ENCODE peak calls at places on chromosomes 16 and 17, in nine cellular contexts. C, L, Y, B, Q, J, A, S and R are unnamed samples. For H3K27me3, the result is how much of the 10 kb centered on the place peaks cover.

GRCh38 chr17:21042434-21043295 is at the start of gene USP22:
- DNase-seq in L (no peak), J (peak), Y (no peak), Q (peak), C (no peak), A (peak), B (no peak), S (peak), R (peak)

GRCh38 chr17:35169964-35170363 is 22.3 kb downstream of the UNC45B start:
- DNase-seq in J (no peak), Q (no peak), A (no peak), S (no peak), B (no peak), C (no peak), L (no peak), Y (no peak), R (no peak)

GRCh38 chr17:78127888-78128615 is 503 bp downstream of the TMC6 start:
- DNase-seq in Y (no peak), Q (peak), L (no peak), C (no peak), S (no peak), B (no peak), A (no peak), J (no peak), R (peak)

GRCh38 chr17:59754547-59754946 is 47.1 kb downstream of the VMP1 start:
- DNase-seq in A (peak), J (no peak), Q (no peak), C (peak), S (peak), L (peak), Y (no peak), B (no peak), R (no peak)

GRCh38 chr17:47615766-47616424 is 33.8 kb upstream of the KPNB1 start:
- DNase-seq in L (peak), J (no peak), A (no peak), C (peak), S (peak), B (no peak), Y (no peak), Q (no peak), R (peak)

GRCh38 chr17:15502315-15503112 is 35.1 kb upstream of the CDRT4 start:
- DNase-seq in Y (peak), J (peak), B (peak), L (peak), C (peak), Q (peak), A (peak), S (peak), R (peak)

GRCh38 chr16:20763461-20764232 is at the start of gene ACSM3:
- DNase-seq in A (peak), L (peak), B (peak), Y (peak), J (no peak), S (peak), Q (no peak), C (peak), R (peak)

GRCh38 chr17:48441862-48442261 is 11.8 kb upstream of the SKAP1 start:
- DNase-seq in C (no peak), Y (no peak), A (no peak), S (no peak), J (no peak), Q (no peak), B (no peak), L (no peak), R (no peak)

GRCh38 chr17:64572682-64573154 is 65.9 kb downstream of the CEP95 start:
- DNase-seq in C (peak), S (peak), B (no peak), Y (no peak), J (no peak), L (peak), A (no peak), Q (no peak), R (no peak)

GRCh38 chr16:55640714-55641327 is 15.0 kb upstream of the SLC6A2 start:
- DNase-seq in Y (no peak), A (no peak), J (no peak), B (no peak), Q (no peak), L (no peak), C (no peak), S (no peak), R (no peak)

GRCh38 chr16:21708533-21709115 is 44.9 kb downstream of the OTOA start:
- DNase-seq in B (peak), L (peak), A (peak), Q (no peak), S (peak), C (peak), J (peak), Y (peak), R (peak)

GRCh38 chr17:75406222-75406615 is 741 bp upstream of the GRB2 start:
- DNase-seq in B (no peak), Y (no peak), J (no peak), A (no peak), Q (no peak), C (no peak), S (no peak), L (peak), R (no peak)

GRCh38 chr16:51968756-51969155 is 578.2 kb downstream of the TOX3 start:
- DNase-seq in Q (no peak), C (peak), Y (no peak), J (no peak), B (no peak), A (no peak), L (no peak), S (no peak), R (no peak)

GRCh38 chr16:88701541-88702363 is 4.5 kb downstream of the RNF166 start:
- DNase-seq in S (no peak), Q (no peak), B (no peak), J (no peak), C (no peak), Y (no peak), A (peak), L (no peak), R (no peak)

GRCh38 chr16:31477220-31478216 is 5.4 kb upstream of the SLC5A2 start:
- DNase-seq in Y (peak), A (peak), C (no peak), Q (peak), B (no peak), J (peak), S (peak), L (no peak), R (peak)

GRCh38 chr17:42132941-42133340 is 10.3 kb downstream of the HSPB9 start:
- DNase-seq in Y (peak), B (no peak), C (peak), Q (peak), A (no peak), L (peak), J (peak), S (no peak), R (no peak)

GRCh38 chr17:72602517-72603345 is 481.9 kb downstream of the SOX9 start:
- DNase-seq in Y (no peak), A (no peak), B (no peak), J (peak), C (peak), L (peak), S (peak), Q (peak), R (peak)

GRCh38 chr17:73669771-73670170 is 25.5 kb upstream of the SDK2 start:
- DNase-seq in L (no peak), Y (no peak), C (no peak), J (no peak), B (no peak), Q (no peak), S (no peak), A (no peak), R (no peak)

GRCh38 chr16:48817032-48817431 is 207.1 kb upstream of the N4BP1 start:
- DNase-seq in J (no peak), Y (no peak), C (no peak), S (no peak), L (no peak), A (no peak), Q (no peak), B (no peak), R (no peak)

GRCh38 chr17:9116861-9117568 is 95.7 kb downstream of the NTN1 start:
- DNase-seq in Y (no peak), S (no peak), B (no peak), L (no peak), J (no peak), Q (no peak), C (no peak), A (no peak), R (peak)

GRCh38 chr17:50649042-50649908 is 14.6 kb downstream of the ABCC3 start:
- DNase-seq in Y (no peak), J (no peak), B (no peak), C (peak), L (no peak), Q (no peak), A (no peak), S (no peak), R (no peak)

GRCh38 chr17:73697872-73698271 is 53.6 kb upstream of the SDK2 start:
- DNase-seq in Y (no peak), S (peak), C (no peak), B (no peak), J (no peak), A (no peak), Q (no peak), L (no peak), R (peak)

GRCh38 chr17:73952498-73953205 is 250.8 kb upstream of the RPL38 start:
- DNase-seq in A (peak), B (no peak), Y (no peak), C (no peak), J (peak), S (peak), Q (peak), L (peak), R (peak)

GRCh38 chr17:18038149-18038850 is 668 bp downstream of the ATPAF2 start:
- DNase-seq in A (no peak), Q (no peak), L (no peak), B (no peak), Y (no peak), S (peak), C (no peak), J (no peak), R (peak)

GRCh38 chr16:12535535-12536411 is 267.9 kb downstream of the CPPED1 start:
- DNase-seq in S (peak), Q (no peak), J (no peak), B (no peak), A (no peak), C (no peak), L (peak), Y (no peak), R (peak)

DNA sequence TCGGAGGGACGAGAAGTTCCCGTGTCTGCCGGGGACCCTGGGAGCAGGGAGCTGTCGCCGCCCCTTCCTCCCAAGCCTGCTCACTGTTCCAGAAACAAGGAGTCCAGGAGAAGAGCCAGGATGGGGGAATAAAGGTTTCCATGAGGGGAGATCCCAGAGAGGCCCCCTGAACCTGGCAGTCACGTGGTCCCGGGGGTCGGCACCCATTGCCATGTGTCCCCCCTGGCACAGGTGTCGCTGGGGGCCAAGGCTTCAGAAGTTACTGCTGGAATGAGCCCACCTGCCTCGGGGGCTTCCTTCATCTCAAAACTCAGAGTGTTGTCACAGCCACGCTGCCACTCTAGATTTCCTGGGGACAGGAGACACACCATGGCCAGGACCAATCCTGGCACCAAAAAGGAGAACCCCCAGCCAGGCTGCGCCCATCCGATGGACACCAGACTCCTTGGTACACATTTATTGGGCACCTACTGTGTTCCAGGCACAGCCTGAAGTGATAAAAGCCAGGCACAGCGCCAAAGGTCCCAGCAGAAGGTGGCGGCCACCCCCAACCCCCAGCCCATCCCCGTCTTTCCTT is 19.7 kb downstream of the RBFOX3 start:
- DNase-seq in C (no peak), Y (no peak), B (no peak), A (no peak), J (no peak), Q (peak), S (no peak), L (no peak), R (no peak)
- H3K27me3 ChIP-seq in C (under half), Y (under half), B (under half), A (under half), J (under half), Q (half or more), S (under half), L (under half), R (under half)

DNA sequence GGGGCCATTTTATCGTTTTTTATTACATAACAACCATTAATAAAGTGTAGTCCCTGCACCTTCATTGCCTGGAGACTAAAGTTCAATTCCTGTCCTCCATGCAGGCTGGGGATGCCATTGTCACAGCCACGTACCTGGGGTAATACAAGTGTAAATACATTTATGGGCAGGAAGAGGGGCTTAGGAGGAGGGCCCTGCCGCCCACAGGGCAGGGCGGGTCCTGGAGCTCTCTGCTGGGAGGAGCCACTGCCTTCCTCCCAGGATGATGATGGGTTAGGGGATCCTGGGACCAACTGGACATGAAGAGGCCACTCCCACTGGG is 44.0 kb upstream of the SLC38A10 start:
- DNase-seq in B (no peak), Q (no peak), J (no peak), L (no peak), C (no peak), S (peak), Y (no peak), A (no peak), R (peak)
- H3K27me3 ChIP-seq in B (under half), Q (under half), J (under half), L (under half), C (under half), S (under half), Y (under half), A (under half), R (under half)

GRCh38 chr16:86492267-86492960 is 17.9 kb upstream of the FOXF1 start:
- DNase-seq in Q (no peak), J (no peak), S (no peak), L (no peak), B (no peak), Y (no peak), C (no peak), A (no peak), R (no peak)
- H3K27me3 ChIP-seq in Q (half or more), J (half or more), S (under half), L (half or more), B (under half), Y (half or more), C (under half), A (under half), R (half or more)

GRCh38 chr16:1539720-1540555 is 6.5 kb downstream of the TMEM204 start:
- DNase-seq in Y (no peak), A (no peak), S (no peak), B (no peak), J (no peak), L (no peak), C (no peak), Q (peak), R (peak)

GRCh38 chr16:1540556-1540855 is 7.0 kb downstream of the TMEM204 start:
- DNase-seq in L (no peak), Y (no peak), J (no peak), B (no peak), S (no peak), C (no peak), Q (no peak), A (no peak), R (no peak)

GRCh38 chr16:1542166-1542500 is 8.7 kb downstream of the TMEM204 start:
- DNase-seq in C (no peak), A (no peak), L (no peak), J (no peak), Y (no peak), Q (no peak), S (no peak), B (no peak), R (no peak)

GRCh38 chr16:1542533-1542932 is 9.1 kb downstream of the TMEM204 start:
- DNase-seq in Q (peak), B (no peak), J (no peak), A (no peak), L (no peak), C (no peak), S (no peak), Y (no peak), R (no peak)

GRCh38 chr16:1541293-1542165 is 8.1 kb downstream of the TMEM204 start:
- DNase-seq in B (no peak), C (no peak), J (no peak), S (no peak), L (no peak), A (no peak), Q (peak), Y (no peak), R (peak)
- H3K27me3 ChIP-seq in B (under half), C (under half), J (under half), S (under half), L (under half), A (under half), Q (under half), Y (under half), R (under half)

GRCh38 chr16:84638195-84638806 is 10.0 kb upstream of the KLHL36 start:
- DNase-seq in B (no peak), A (no peak), L (no peak), C (no peak), J (no peak), Q (peak), S (no peak), Y (no peak), R (no peak)
- H3K27me3 ChIP-seq in B (under half), A (under half), L (under half), C (under half), J (under half), Q (under half), S (under half), Y (under half), R (under half)

GRCh38 chr16:86566966-86567700 is 504 bp downstream of the FOXC2 start:
- DNase-seq in S (peak), A (no peak), J (no peak), B (no peak), Q (peak), L (peak), C (peak), Y (no peak), R (peak)
- H3K27me3 ChIP-seq in S (half or more), A (under half), J (half or more), B (under half), Q (half or more), L (half or more), C (under half), Y (half or more), R (half or more)